ENCODE peak calls at places on chromosome 16, in eight cellular contexts. T is tibial artery, Y is tibial nerve, A is IMR-90, M is A673, D is GM23248, E is thoracic aorta, K is ovary. H is an unnamed sample.

GRCh38 chr16:57301126-57301817 is 16.8 kb upstream of the PLLP start:
- DNase-seq in K (peak), A (no peak), D (no peak), Y (no peak), M (no peak), E (no peak), T (no peak), H (no peak)

GRCh38 chr16:85882181-85882810 is 16.7 kb upstream of the IRF8 start:
- DNase-seq in E (no peak), T (no peak), K (no peak), A (no peak), Y (no peak), M (no peak), D (no peak), H (no peak)

GRCh38 chr16:54462151-54462651 is 175.6 kb upstream of the IRX3 start:
- DNase-seq in D (peak), T (no peak), A (no peak), Y (no peak), E (no peak), K (no peak), M (no peak), H (no peak)

GRCh38 chr16:58043571-58044155 is 18.1 kb downstream of the MMP15 start:
- DNase-seq in A (no peak), K (no peak), D (no peak), M (no peak), T (no peak), Y (no peak), E (no peak), H (no peak)

GRCh38 chr16:29806641-29807425 is 504 bp downstream of the MAZ start:
- DNase-seq in M (peak), T (peak), Y (no peak), E (no peak), K (peak), D (peak), A (no peak), H (no peak)

GRCh38 chr16:81516478-81517149 is 72.0 kb downstream of the CMIP start:
- DNase-seq in Y (no peak), K (no peak), A (no peak), T (peak), E (no peak), D (no peak), M (no peak), H (no peak)

GRCh38 chr16:14324581-14324980 is 253.5 kb downstream of the MRTFB start:
- DNase-seq in E (no peak), T (no peak), A (peak), Y (no peak), K (no peak), M (no peak), D (peak), H (no peak)

GRCh38 chr16:18788828-18789514 is 1.2 kb downstream of the RPS15A start:
- DNase-seq in Y (no peak), A (no peak), E (no peak), K (no peak), M (no peak), T (no peak), D (peak), H (no peak)

GRCh38 chr16:46929378-46930332 is 43.8 kb downstream of the DNAJA2 start:
- DNase-seq in Y (peak), A (peak), D (peak), K (peak), M (peak), E (no peak), T (no peak), H (peak)

GRCh38 chr16:27945233-27945975 is 118.1 kb downstream of the GSG1L start:
- DNase-seq in A (no peak), T (no peak), D (no peak), M (no peak), Y (no peak), E (no peak), K (no peak), H (no peak)

GRCh38 chr16:89343501-89344291 is 126.2 kb downstream of the ZNF778 start:
- DNase-seq in A (peak), E (no peak), M (no peak), K (no peak), Y (no peak), D (no peak), T (no peak), H (no peak)

GRCh38 chr16:28491080-28491969 is 549 bp downstream of the CLN3 start:
- DNase-seq in Y (no peak), D (peak), M (peak), K (peak), T (peak), A (no peak), E (no peak), H (no peak)

GRCh38 chr16:10728035-10728462 is 15.6 kb upstream of the NUBP1 start:
- DNase-seq in M (no peak), E (no peak), D (no peak), A (no peak), K (peak), Y (no peak), T (no peak), H (no peak)

DNA sequence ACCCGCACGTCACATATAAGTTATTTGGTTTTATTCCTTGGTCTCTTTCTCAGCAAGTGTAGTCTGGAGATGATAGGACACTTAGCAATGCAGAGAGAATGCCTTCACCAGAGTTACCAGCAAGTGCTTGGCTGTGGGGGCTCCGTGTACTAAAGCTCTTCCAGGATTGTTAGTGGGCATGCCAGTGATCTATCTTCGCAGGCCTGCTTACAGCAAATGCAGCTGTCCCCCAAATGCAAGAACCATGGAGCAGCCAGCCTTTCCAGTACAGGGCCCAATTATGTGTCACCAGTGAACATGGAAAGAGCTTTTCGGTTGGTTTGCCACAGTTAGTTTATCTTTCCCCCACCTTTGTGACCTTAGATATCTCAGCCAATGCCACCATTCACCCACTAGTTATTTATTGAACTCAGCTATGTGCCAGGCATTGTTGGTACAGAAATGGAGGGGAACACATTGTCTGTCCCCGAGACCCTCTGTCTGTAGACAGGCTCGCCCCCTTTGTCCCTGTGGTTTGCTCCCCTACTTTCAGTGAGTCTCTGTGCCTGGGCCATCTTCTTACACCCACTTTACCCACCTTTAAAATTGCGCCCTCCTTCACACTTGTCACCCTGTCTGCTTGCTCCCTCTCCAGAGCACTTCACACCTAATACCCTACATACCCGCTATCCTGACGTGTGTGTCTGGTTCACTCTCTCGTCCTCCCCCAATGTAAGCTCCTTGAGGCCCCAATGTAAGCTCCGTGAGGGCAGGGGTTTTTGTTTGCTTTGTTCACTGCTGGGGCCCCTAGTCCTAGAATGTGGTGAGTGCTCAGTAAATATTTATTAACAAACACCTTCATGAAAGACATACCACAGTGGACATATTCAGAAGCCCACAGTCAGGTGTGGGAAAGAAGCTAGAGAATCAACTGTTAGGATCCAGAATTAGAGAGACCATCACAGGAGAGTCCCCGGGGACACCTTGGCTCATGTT is 13.3 kb downstream of the USP10 start:
- DNase-seq in E (no peak), A (no peak), Y (no peak), D (no peak), T (no peak), K (no peak), M (no peak), H (no peak)
- H3K27ac ChIP-seq in E (no peak), A (no peak), Y (no peak), D (no peak), T (no peak), K (no peak), M (peak), H (no peak)

DNA sequence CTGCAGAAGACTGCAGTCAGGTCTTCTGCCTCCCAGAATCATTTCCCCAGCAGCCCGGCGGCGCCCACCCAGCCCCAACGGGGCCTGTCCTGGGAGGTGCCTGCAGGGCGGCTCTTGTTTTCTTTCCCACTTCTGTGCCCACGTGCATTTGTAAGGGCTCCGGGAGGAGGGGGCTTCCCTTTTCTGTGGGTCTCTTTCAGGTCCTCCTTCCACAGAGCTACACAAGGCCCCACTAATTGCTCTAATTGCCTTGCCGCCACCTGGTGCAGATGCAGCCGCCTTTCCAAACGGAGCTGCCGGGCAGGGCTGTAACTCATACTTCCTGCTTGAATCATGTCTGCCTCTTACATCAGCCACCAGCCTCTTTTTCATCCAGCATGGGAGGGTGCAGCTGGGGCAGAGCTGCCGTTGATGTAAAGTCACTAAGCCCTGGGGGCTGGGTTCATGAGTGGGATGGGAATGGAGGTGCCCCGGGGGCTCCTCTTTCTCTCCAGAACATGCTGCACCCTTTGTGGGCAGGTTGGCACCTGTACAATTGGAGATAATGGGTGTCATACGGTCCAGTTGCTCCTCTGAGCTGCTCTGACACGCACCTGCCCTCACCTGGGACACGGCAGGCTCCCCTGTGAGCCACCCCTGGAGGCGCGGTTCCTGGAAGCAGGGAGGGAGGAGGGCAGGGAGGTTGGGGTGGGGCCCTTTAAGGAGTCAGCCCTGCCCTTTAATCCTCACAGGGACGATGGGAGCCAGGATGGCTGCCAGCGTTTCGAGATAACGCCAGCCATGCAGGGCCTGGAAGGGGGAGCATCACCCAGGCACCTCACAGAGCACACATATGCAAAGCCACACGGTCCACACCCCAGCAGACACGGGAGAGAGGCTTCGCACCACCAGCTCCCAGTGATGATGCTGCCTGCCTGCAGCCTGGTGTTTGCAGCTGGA is 41.1 kb upstream of the KLHDC4 start:
- DNase-seq in Y (no peak), K (no peak), T (no peak), E (peak), M (peak), A (peak), D (peak), H (peak)
- H3K27ac ChIP-seq in Y (no peak), K (no peak), T (no peak), E (no peak), M (peak), A (peak), D (peak), H (no peak)

GRCh38 chr16:1431497-1432270 is 806 bp downstream of the PERCC1 start:
- DNase-seq in E (no peak), Y (no peak), A (no peak), M (no peak), T (no peak), D (no peak), K (no peak), H (no peak)
- H3K27ac ChIP-seq in E (no peak), Y (no peak), A (no peak), M (no peak), T (no peak), D (no peak), K (no peak), H (no peak)

GRCh38 chr16:49698931-49699715 is 156.8 kb downstream of the ZNF423 start:
- DNase-seq in K (peak), A (no peak), D (no peak), T (peak), E (no peak), Y (peak), M (peak), H (no peak)
- H3K27ac ChIP-seq in K (peak), A (no peak), D (no peak), T (peak), E (peak), Y (peak), M (peak), H (no peak)

DNA sequence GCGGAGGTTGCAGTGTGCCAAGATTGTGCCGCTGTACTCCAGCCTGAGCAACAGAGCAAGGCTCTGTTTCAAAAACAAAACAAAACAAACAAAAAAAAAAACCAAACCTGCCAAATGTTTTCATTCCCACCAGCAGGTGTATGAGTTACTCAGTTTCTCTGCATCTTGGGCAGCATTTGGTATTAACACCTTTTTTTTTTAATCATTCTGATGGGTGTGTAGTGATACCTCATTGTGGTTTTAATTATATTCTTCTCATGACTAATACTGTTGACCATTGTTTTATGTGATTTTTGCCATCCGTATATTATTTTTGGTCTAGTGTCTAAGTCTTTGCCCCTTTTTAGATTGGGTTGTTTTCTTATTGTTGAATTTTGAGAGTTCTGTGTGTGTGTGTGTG is 15.3 kb downstream of the NFATC3 start:
- DNase-seq in E (no peak), T (no peak), K (no peak), Y (no peak), D (no peak), A (no peak), M (no peak), H (no peak)
- H3K27ac ChIP-seq in E (no peak), T (no peak), K (no peak), Y (no peak), D (no peak), A (no peak), M (no peak), H (no peak)

GRCh38 chr16:75007443-75007842 is 8.6 kb downstream of the ZNRF1 start:
- DNase-seq in M (no peak), A (no peak), K (no peak), E (no peak), Y (no peak), D (no peak), T (no peak), H (no peak)
- H3K27ac ChIP-seq in M (no peak), A (no peak), K (no peak), E (no peak), Y (no peak), D (no peak), T (no peak), H (no peak)

GRCh38 chr16:68782198-68783174 is 45.4 kb downstream of the CDH1 start:
- DNase-seq in M (no peak), Y (no peak), T (no peak), D (no peak), K (no peak), E (no peak), A (no peak), H (no peak)
- H3K27ac ChIP-seq in M (no peak), Y (peak), T (no peak), D (no peak), K (no peak), E (no peak), A (no peak), H (no peak)

GRCh38 chr16:65196696-65197095 is 74.8 kb upstream of the CDH11 start:
- DNase-seq in A (no peak), E (no peak), Y (no peak), D (no peak), T (no peak), M (peak), K (no peak), H (no peak)
- H3K27ac ChIP-seq in A (no peak), E (no peak), Y (no peak), D (no peak), T (no peak), M (no peak), K (no peak), H (no peak)

DNA sequence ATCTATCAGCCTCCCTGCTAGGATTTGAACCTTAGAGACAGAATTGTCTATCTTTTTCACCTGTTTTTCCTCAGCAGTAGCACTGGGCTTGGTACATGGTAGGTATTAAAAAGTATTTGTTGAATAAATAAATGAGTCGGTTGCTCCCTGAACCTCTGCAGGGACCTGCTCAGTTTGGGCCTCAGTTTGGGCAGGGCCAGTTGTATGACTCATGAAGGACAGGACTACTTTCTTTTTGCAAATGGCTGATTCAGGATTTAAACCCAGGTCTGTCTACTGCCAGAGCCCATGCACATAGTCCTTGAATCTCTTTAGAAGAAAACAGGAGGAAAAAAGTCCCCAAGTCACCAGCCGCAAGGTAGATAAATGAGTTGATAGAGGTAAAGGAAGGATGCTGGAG is 3.1 kb downstream of the MMP2 start:
- DNase-seq in Y (no peak), K (no peak), E (no peak), D (peak), A (peak), T (no peak), M (no peak), H (no peak)
- H3K27ac ChIP-seq in Y (peak), K (no peak), E (peak), D (peak), A (no peak), T (no peak), M (no peak), H (no peak)